ENCODE peak calls at places on chromosomes 3 and 15, in seven cellular contexts. P, B, F, K, D, S and N are unnamed samples.

GRCh38 chr3:30700702-30701321 is 94.4 kb downstream of the TGFBR2 start:
- DNase-seq in P (no peak), B (no peak), F (no peak), K (no peak), D (no peak), S (no peak), N (no peak)

GRCh38 chr3:189502256-189502655 is 128.9 kb upstream of the TP63 start:
- DNase-seq in P (no peak), B (no peak), F (no peak), K (no peak), D (no peak), S (no peak), N (no peak)

GRCh38 chr3:46368569-46368968 is 2.2 kb upstream of the CCR5 start:
- DNase-seq in P (no peak), B (peak), F (peak), K (peak), D (peak), S (peak), N (no peak)

GRCh38 chr15:78211189-78211921 is 23.0 kb downstream of the ACSBG1 start:
- DNase-seq in P (no peak), B (no peak), F (no peak), K (no peak), D (peak), S (no peak), N (no peak)

GRCh38 chr3:58173670-58174472 is 36.9 kb downstream of the DNASE1L3 start:
- DNase-seq in P (no peak), B (peak), F (peak), K (no peak), D (peak), S (peak), N (no peak)

GRCh38 chr3:47522082-47522987 is 8.8 kb upstream of the ELP6 start:
- DNase-seq in P (peak), B (peak), F (peak), K (peak), D (peak), S (peak), N (no peak)

GRCh38 chr15:97566957-97567356 is 393.5 kb upstream of the ARRDC4 start:
- DNase-seq in P (no peak), B (no peak), F (no peak), K (no peak), D (no peak), S (no peak), N (no peak)

GRCh38 chr3:186277268-186277909 is 84.6 kb downstream of the DGKG start:
- DNase-seq in P (no peak), B (peak), F (no peak), K (no peak), D (no peak), S (no peak), N (no peak)

GRCh38 chr3:48402281-48402732 is 27.6 kb downstream of the PLXNB1 start:
- DNase-seq in P (peak), B (peak), F (peak), K (peak), D (no peak), S (no peak), N (peak)

GRCh38 chr3:34283743-34284142 is 485.3 kb downstream of the PDCD6IP start:
- DNase-seq in P (no peak), B (no peak), F (no peak), K (no peak), D (no peak), S (no peak), N (no peak)

GRCh38 chr3:33060609-33061337 is 36.2 kb downstream of the GLB1 start:
- DNase-seq in P (no peak), B (no peak), F (peak), K (no peak), D (peak), S (no peak), N (no peak)

GRCh38 chr3:190458040-190458439 is 8.3 kb upstream of the TMEM207 start:
- DNase-seq in P (no peak), B (peak), F (no peak), K (no peak), D (no peak), S (no peak), N (no peak)

GRCh38 chr3:195236076-195236798 is 34.7 kb downstream of the XXYLT1 start:
- DNase-seq in P (no peak), B (no peak), F (peak), K (peak), D (peak), S (no peak), N (peak)

GRCh38 chr15:45891766-45892165 is 256.9 kb downstream of the SQOR start:
- DNase-seq in P (no peak), B (no peak), F (no peak), K (peak), D (no peak), S (no peak), N (no peak)

GRCh38 chr3:145959457-145960088 is 201.4 kb downstream of the PLOD2 start:
- DNase-seq in P (no peak), B (no peak), F (no peak), K (no peak), D (no peak), S (no peak), N (no peak)

GRCh38 chr3:14879161-14879888 is 60.6 kb downstream of the FGD5 start:
- DNase-seq in P (no peak), B (peak), F (peak), K (peak), D (peak), S (peak), N (no peak)

GRCh38 chr3:106765342-106765741 is 611.9 kb upstream of the CCDC54 start:
- DNase-seq in P (peak), B (peak), F (no peak), K (no peak), D (no peak), S (no peak), N (no peak)

GRCh38 chr3:32583708-32584107 is 13.1 kb upstream of the DYNC1LI1 start:
- DNase-seq in P (peak), B (no peak), F (no peak), K (no peak), D (no peak), S (no peak), N (no peak)

GRCh38 chr3:98679986-98680385 is 83.2 kb upstream of the ST3GAL6 start:
- DNase-seq in P (no peak), B (no peak), F (no peak), K (no peak), D (no peak), S (no peak), N (no peak)

GRCh38 chr15:90829942-90830440 is 38.4 kb upstream of the FURIN start:
- DNase-seq in P (no peak), B (no peak), F (no peak), K (no peak), D (peak), S (no peak), N (no peak)

GRCh38 chr15:58760385-58761009 is 10.6 kb upstream of the MINDY2 start:
- DNase-seq in P (no peak), B (no peak), F (no peak), K (no peak), D (no peak), S (no peak), N (no peak)

GRCh38 chr3:127900536-127900935 is 14.5 kb upstream of the KBTBD12 start:
- DNase-seq in P (no peak), B (no peak), F (no peak), K (no peak), D (no peak), S (no peak), N (no peak)

GRCh38 chr3:48446043-48446424 is 503 bp upstream of the ATRIP start:
- DNase-seq in P (no peak), B (no peak), F (no peak), K (no peak), D (no peak), S (no peak), N (no peak)

GRCh38 chr3:14253022-14253761 is 74.6 kb downstream of the LSM3 start:
- DNase-seq in P (no peak), B (peak), F (no peak), K (peak), D (no peak), S (no peak), N (no peak)

GRCh38 chr3:98039322-98040024 is 4.4 kb upstream of the GABRR3 start:
- DNase-seq in P (peak), B (peak), F (peak), K (no peak), D (no peak), S (peak), N (no peak)

GRCh38 chr15:77739591-77740378 is 107.1 kb upstream of the LINGO1 start:
- DNase-seq in P (no peak), B (no peak), F (no peak), K (no peak), D (no peak), S (peak), N (no peak)

GRCh38 chr15:59169337-59169736 is 37.3 kb upstream of the LDHAL6B start:
- DNase-seq in P (no peak), B (peak), F (no peak), K (no peak), D (no peak), S (no peak), N (no peak)

GRCh38 chr3:99532246-99532645 is 106.1 kb upstream of the COL8A1 start:
- DNase-seq in P (no peak), B (peak), F (no peak), K (peak), D (no peak), S (peak), N (no peak)

GRCh38 chr3:15081960-15082664 is 16.8 kb downstream of the RBSN start:
- DNase-seq in P (no peak), B (peak), F (no peak), K (no peak), D (no peak), S (no peak), N (no peak)

GRCh38 chr3:151316267-151316991 is at the start of gene GPR87:
- DNase-seq in P (no peak), B (peak), F (no peak), K (no peak), D (no peak), S (no peak), N (no peak)

GRCh38 chr3:73668366-73668765 is 43.6 kb upstream of the PDZRN3 start:
- DNase-seq in P (no peak), B (no peak), F (no peak), K (no peak), D (no peak), S (no peak), N (no peak)

GRCh38 chr15:81783586-81783985 is 262.2 kb downstream of the MEX3B start:
- DNase-seq in P (no peak), B (no peak), F (no peak), K (no peak), D (no peak), S (no peak), N (no peak)

GRCh38 chr3:51937611-51938450 is 3.9 kb downstream of the RRP9 start:
- DNase-seq in P (no peak), B (no peak), F (no peak), K (peak), D (peak), S (no peak), N (no peak)

GRCh38 chr15:85318732-85319076 is 61.7 kb upstream of the AKAP13 start:
- DNase-seq in P (no peak), B (no peak), F (no peak), K (no peak), D (no peak), S (no peak), N (no peak)

GRCh38 chr15:85316244-85316934 is 64.0 kb upstream of the AKAP13 start:
- DNase-seq in P (no peak), B (peak), F (no peak), K (no peak), D (no peak), S (no peak), N (no peak)

GRCh38 chr15:85314139-85314538 is 66.3 kb upstream of the AKAP13 start:
- DNase-seq in P (no peak), B (no peak), F (no peak), K (no peak), D (no peak), S (no peak), N (no peak)

GRCh38 chr15:85314653-85315052 is 65.8 kb upstream of the AKAP13 start:
- DNase-seq in P (no peak), B (no peak), F (no peak), K (no peak), D (no peak), S (no peak), N (no peak)

GRCh38 chr15:85318048-85318731 is 62.2 kb upstream of the AKAP13 start:
- DNase-seq in P (peak), B (peak), F (no peak), K (no peak), D (no peak), S (no peak), N (no peak)
- TF ChIP-seq CTCF in P (no peak), B (peak), F (peak), K (no peak), D (no peak), S (no peak), N (peak)

DNA sequence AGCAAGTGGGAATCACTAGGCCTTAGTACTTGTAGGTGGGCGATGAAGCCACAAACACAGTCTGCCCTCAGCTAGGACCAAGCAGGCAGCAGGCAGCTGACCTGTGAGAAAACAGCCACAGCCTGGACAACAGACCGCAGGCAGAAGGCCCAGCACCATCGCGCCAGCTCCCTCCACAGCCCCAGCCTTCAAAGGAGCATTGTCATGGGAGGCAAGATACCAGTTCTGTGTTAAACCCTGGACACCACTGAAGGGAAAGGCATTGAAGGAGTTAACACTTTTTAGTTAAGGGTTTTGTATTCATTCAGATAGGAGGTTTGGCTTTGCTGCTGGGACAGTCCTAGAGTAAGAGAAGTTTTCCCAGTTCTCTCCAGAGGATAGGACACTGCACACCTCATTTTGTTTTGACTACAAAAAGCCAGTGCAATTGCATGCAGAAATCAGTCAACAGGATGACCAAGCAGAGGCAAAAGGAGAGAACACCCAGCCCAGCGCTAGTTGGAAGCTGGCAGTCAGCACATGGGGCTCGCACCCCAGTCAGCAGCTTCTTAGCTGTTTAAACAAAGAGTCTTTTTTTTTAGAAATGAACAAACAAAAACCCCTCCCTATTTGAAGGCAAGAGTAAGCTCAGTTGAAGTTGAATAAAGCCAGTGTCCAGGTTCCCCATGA is 286.1 kb upstream of the TPM1 start:
- DNase-seq in P (no peak), B (no peak), F (no peak), K (no peak), D (no peak), S (no peak), N (no peak)
- TF ChIP-seq CTCF in P (no peak), B (no peak), F (no peak), K (no peak), D (no peak), S (no peak), N (no peak)

GRCh38 chr3:10770981-10771380 is 45.0 kb upstream of the SLC6A11 start:
- DNase-seq in P (no peak), B (no peak), F (no peak), K (no peak), D (no peak), S (no peak), N (no peak)

GRCh38 chr3:10770547-10770946 is 45.5 kb upstream of the SLC6A11 start:
- DNase-seq in P (no peak), B (no peak), F (no peak), K (no peak), D (peak), S (no peak), N (no peak)

GRCh38 chr3:10774129-10774670 is 41.8 kb upstream of the SLC6A11 start:
- DNase-seq in P (no peak), B (no peak), F (no peak), K (no peak), D (no peak), S (no peak), N (no peak)

GRCh38 chr3:10771486-10772225 is 44.4 kb upstream of the SLC6A11 start:
- DNase-seq in P (no peak), B (peak), F (no peak), K (no peak), D (no peak), S (no peak), N (no peak)

GRCh38 chr3:10772230-10773161 is 43.5 kb upstream of the SLC6A11 start:
- DNase-seq in P (no peak), B (peak), F (no peak), K (no peak), D (peak), S (peak), N (no peak)
- TF ChIP-seq CTCF in P (no peak), B (peak), F (no peak), K (no peak), D (no peak), S (peak), N (peak)

GRCh38 chr3:124032351-124032880 is 40.5 kb upstream of the ROPN1 start:
- DNase-seq in P (no peak), B (peak), F (no peak), K (peak), D (no peak), S (peak), N (no peak)

GRCh38 chr3:124034809-124035152 is 42.9 kb upstream of the ROPN1 start:
- DNase-seq in P (no peak), B (no peak), F (no peak), K (no peak), D (no peak), S (no peak), N (no peak)

GRCh38 chr3:124034016-124034808 is 42.3 kb upstream of the ROPN1 start:
- DNase-seq in P (no peak), B (peak), F (no peak), K (peak), D (peak), S (no peak), N (peak)

GRCh38 chr3:124033360-124034015 is 41.6 kb upstream of the ROPN1 start:
- DNase-seq in P (no peak), B (peak), F (no peak), K (peak), D (peak), S (peak), N (peak)

GRCh38 chr3:124032881-124033359 is 41.0 kb upstream of the ROPN1 start:
- DNase-seq in P (peak), B (peak), F (peak), K (peak), D (peak), S (peak), N (peak)
- TF ChIP-seq CTCF in P (peak), B (peak), F (peak), K (peak), D (peak), S (peak), N (peak)

GRCh38 chr15:51783967-51784366 is 32.6 kb downstream of the TMOD2 start:
- DNase-seq in P (no peak), B (no peak), F (no peak), K (no peak), D (no peak), S (no peak), N (no peak)

GRCh38 chr15:51780636-51781035 is 29.2 kb downstream of the TMOD2 start:
- DNase-seq in P (no peak), B (peak), F (no peak), K (no peak), D (no peak), S (no peak), N (no peak)

GRCh38 chr15:51781506-51781905 is 30.1 kb downstream of the TMOD2 start:
- DNase-seq in P (no peak), B (no peak), F (no peak), K (no peak), D (no peak), S (no peak), N (no peak)

GRCh38 chr15:51776952-51777574 is 25.7 kb downstream of the TMOD2 start:
- DNase-seq in P (peak), B (peak), F (peak), K (no peak), D (no peak), S (peak), N (no peak)

DNA sequence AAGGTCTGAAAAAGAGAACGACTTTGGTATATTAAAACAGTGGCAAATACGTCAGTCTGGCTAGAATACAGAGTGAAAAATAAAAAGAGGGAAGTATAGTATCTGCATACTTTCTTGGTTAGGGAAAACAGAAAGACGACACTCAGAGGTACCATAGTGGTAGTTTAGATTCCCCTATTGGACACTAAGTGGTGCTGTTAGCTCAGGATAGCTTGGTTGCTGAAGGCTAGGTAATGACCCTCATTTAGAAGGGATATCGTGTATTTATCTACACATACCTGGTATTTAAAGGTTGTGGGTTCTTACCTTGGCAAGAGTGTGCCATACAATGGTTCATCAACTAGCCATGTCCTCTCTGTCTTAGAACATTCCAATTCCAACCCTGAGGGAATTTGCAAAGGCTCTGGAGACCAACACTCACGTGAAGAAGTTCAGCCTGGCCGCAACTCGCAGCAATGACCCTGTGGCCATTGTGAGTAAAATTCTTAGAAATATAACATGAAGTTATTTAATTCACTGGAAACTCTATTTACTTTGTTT is 31.0 kb downstream of the TMOD2 start:
- DNase-seq in P (no peak), B (peak), F (no peak), K (no peak), D (no peak), S (no peak), N (no peak)
- TF ChIP-seq CTCF in P (peak), B (peak), F (peak), K (no peak), D (no peak), S (peak), N (peak)

GRCh38 chr3:177378168-177378567 is 180.9 kb upstream of the TBL1XR1 start:
- DNase-seq in P (no peak), B (no peak), F (no peak), K (no peak), D (no peak), S (no peak), N (no peak)

GRCh38 chr3:177377166-177377565 is 179.9 kb upstream of the TBL1XR1 start:
- DNase-seq in P (no peak), B (peak), F (no peak), K (no peak), D (no peak), S (no peak), N (no peak)

GRCh38 chr3:177382944-177383343 is 185.7 kb upstream of the TBL1XR1 start:
- DNase-seq in P (no peak), B (no peak), F (no peak), K (no peak), D (no peak), S (no peak), N (no peak)

GRCh38 chr3:177381070-177381469 is 183.8 kb upstream of the TBL1XR1 start:
- DNase-seq in P (no peak), B (no peak), F (no peak), K (no peak), D (no peak), S (no peak), N (no peak)

DNA sequence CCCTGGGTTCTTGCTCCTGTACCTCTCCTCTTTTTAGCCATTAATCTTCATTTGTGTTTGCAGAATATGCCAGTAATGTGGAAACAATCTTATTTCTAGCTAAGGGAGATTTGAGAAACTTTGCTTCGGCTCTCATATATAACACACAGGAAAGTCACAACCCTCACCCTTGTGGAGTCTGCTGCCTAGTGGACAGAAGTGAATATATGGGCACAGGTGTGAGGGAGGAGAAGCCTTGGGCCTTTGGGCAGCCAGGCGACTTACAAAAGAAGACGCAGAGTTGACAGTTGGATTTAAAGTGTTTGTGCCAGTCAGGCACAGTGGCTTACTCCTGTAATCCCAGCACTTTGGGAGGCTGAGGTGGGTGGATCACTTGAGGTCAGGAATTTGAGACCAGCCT is 181.8 kb upstream of the TBL1XR1 start:
- DNase-seq in P (no peak), B (peak), F (no peak), K (no peak), D (no peak), S (no peak), N (no peak)
- TF ChIP-seq CTCF in P (no peak), B (peak), F (no peak), K (no peak), D (no peak), S (no peak), N (no peak)